ENCODE peak calls at places on chromosomes 1 and 21, in eight cellular contexts. C is substantia nigra; J is NCI-H1417; F is CD4-positive, CD25-positive, alpha-beta regulatory T cell; H is NCI-H1092 treated with DMSO at 0.1 percent for 48 hours; W is cardiac fibroblast; M is activated T-cell treated with anti-CD3 and anti-CD28 coated beads for 1 hour; Z is ACHN. Q is an unnamed sample.
A peak's percentile ranks its signal among the peaks of the same experiment; 100 is the strongest.

GRCh38 chr1:195019385-195019784 is 1588.9 kb downstream of the KCNT2 start:
- DNase-seq in Z (no peak), J (no peak), M (no peak), C (no peak), W (no peak), F (no peak), H (no peak), Q (no peak)

GRCh38 chr1:96808186-96808585 is 86.6 kb downstream of the PTBP2 start:
- DNase-seq in C (no peak), Z (no peak), J (peak; percentile 61), W (peak; percentile 21), H (no peak), M (no peak), F (no peak), Q (no peak)

GRCh38 chr1:236659792-236660587 is 26.3 kb upstream of the ACTN2 start:
- DNase-seq in H (no peak), W (no peak), J (no peak), M (no peak), C (no peak), Z (no peak), F (no peak), Q (no peak)

GRCh38 chr1:7388488-7389185 is 382.5 kb upstream of the VAMP3 start:
- DNase-seq in C (no peak), H (peak; percentile 79), W (peak; percentile 11), F (no peak), M (no peak), Z (no peak), J (peak; percentile 60), Q (no peak)

GRCh38 chr1:6519935-6520621 is 28.6 kb upstream of the PLEKHG5 start:
- DNase-seq in M (no peak), J (peak; percentile 94), C (no peak), Z (no peak), F (no peak), W (peak; percentile 80), H (peak; percentile 99), Q (peak; percentile 49)

GRCh38 chr21:42242611-42243010 is 23.7 kb downstream of the ABCG1 start:
- DNase-seq in Z (no peak), F (no peak), C (no peak), J (no peak), M (no peak), W (no peak), H (no peak), Q (no peak)

GRCh38 chr1:109771712-109772657 is 8.3 kb upstream of the EPS8L3 start:
- DNase-seq in J (no peak), M (no peak), H (no peak), W (no peak), F (no peak), C (no peak), Z (no peak), Q (no peak)

GRCh38 chr1:110555807-110556470 is 37.0 kb upstream of the KCNA10 start:
- DNase-seq in W (peak; percentile 29), F (no peak), H (peak; percentile 58), C (peak; percentile 67), M (no peak), J (peak; percentile 9), Z (no peak), Q (no peak)

GRCh38 chr1:47898156-47898825 is 98.9 kb downstream of the TRABD2B start:
- DNase-seq in H (no peak), W (no peak), M (no peak), C (no peak), F (no peak), J (peak; percentile 9), Z (no peak), Q (no peak)

GRCh38 chr1:214117780-214118179 is 130.0 kb downstream of the PROX1 start:
- DNase-seq in Z (no peak), J (no peak), F (no peak), M (no peak), H (no peak), C (no peak), W (no peak), Q (no peak)

GRCh38 chr1:169707917-169708604 is 3.4 kb downstream of the SELL start:
- DNase-seq in H (no peak), W (no peak), M (no peak), C (no peak), F (peak; percentile 48), Z (no peak), J (no peak), Q (no peak)

GRCh38 chr1:155970531-155971167 is 7.7 kb downstream of the ARHGEF2 start:
- DNase-seq in W (peak; percentile 70), Z (peak; percentile 84), C (peak; percentile 47), F (no peak), M (no peak), H (no peak), J (no peak), Q (no peak)

GRCh38 chr1:91011726-91012125 is 10.1 kb downstream of the ZNF644 start:
- DNase-seq in W (peak; percentile 78), F (no peak), Z (no peak), J (no peak), H (no peak), M (no peak), C (no peak), Q (no peak)

GRCh38 chr21:27694667-27695066 is 727.8 kb upstream of the ADAMTS5 start:
- DNase-seq in F (no peak), M (no peak), Z (no peak), H (no peak), J (no peak), W (no peak), C (no peak), Q (no peak)

GRCh38 chr1:23957096-23957495 is 2.5 kb upstream of the PNRC2 start:
- DNase-seq in H (peak; percentile 53), F (no peak), Z (no peak), C (no peak), M (no peak), W (no peak), J (peak; percentile 48), Q (no peak)

GRCh38 chr21:23887709-23888303 is 1719.5 kb downstream of the MRPL39 start:
- DNase-seq in Z (no peak), J (no peak), W (no peak), F (peak; percentile 38), C (no peak), H (no peak), M (peak; percentile 2), Q (no peak)

GRCh38 chr1:204503122-204503912 is 8.7 kb upstream of the PIK3C2B start:
- DNase-seq in M (no peak), Z (peak; percentile 84), C (no peak), J (peak; percentile 96), F (peak; percentile 80), W (peak; percentile 86), H (peak; percentile 78), Q (no peak)

Q was measured in epithelial cell of prostate.